ENCODE peak calls at places on chromosomes 7 and 10, in four cellular contexts. E, Y, T and D are unnamed samples.

GRCh38 chr7:87506243-87507180 is 31.0 kb upstream of the ABCB4 start:
- DNase-seq in E (no peak), Y (peak; percentile 5), T (no peak), D (peak; percentile 36)

GRCh38 chr7:20298486-20298901 is 32.2 kb upstream of the ITGB8 start:
- DNase-seq in E (no peak), Y (no peak), T (no peak), D (no peak)

GRCh38 chr10:52729259-52730104 is 43.1 kb downstream of the MBL2 start:
- DNase-seq in E (no peak), Y (peak; percentile 23), T (no peak), D (peak; percentile 62)

GRCh38 chr7:134645935-134646334 is 718 bp upstream of the BPGM start:
- DNase-seq in E (no peak), Y (peak; percentile 55), T (no peak), D (peak; percentile 51)

GRCh38 chr10:73892314-73893080 is 18.1 kb upstream of the CAMK2G start:
- DNase-seq in E (no peak), Y (peak; percentile 78), T (no peak), D (peak; percentile 56)

GRCh38 chr7:80218723-80219122 is 84.1 kb downstream of the GNAI1 start:
- DNase-seq in E (no peak), Y (peak; percentile 73), T (no peak), D (peak; percentile 41)

GRCh38 chr7:13850185-13850752 is 139.2 kb downstream of the ETV1 start:
- DNase-seq in E (peak; percentile 79), Y (peak; percentile 94), T (peak; percentile 42), D (peak; percentile 95)

GRCh38 chr10:78927257-78927995 is 141.3 kb upstream of the ZMIZ1 start:
- DNase-seq in E (no peak), Y (no peak), T (no peak), D (no peak)

GRCh38 chr7:143227806-143228205 is 6.0 kb downstream of the TAS2R40 start:
- DNase-seq in E (no peak), Y (peak; percentile 59), T (no peak), D (no peak)

GRCh38 chr10:43904831-43905230 is 256.1 kb upstream of the ZNF32 start:
- DNase-seq in E (no peak), Y (no peak), T (no peak), D (no peak)